ENCODE peak calls at places on chromosomes 6 and 20, in eight cellular contexts. One of them, this sample, is unnamed.

GRCh38 chr6:79431469-79431868 is 105.8 kb downstream of the LCA5 start:
- DNase-seq in activated CD4-positive, CD25-positive, alpha-beta regulatory T cell: no peak
- DNase-seq in D341Med: no peak
- DNase-seq in HAP-1: peak
- DNase-seq in A549: peak
- DNase-seq in fibroblast of pulmonary artery: no peak
- DNase-seq in activated B cell treated with CpG ODN at 0.5 μM for 24 hours: no peak
- DNase-seq in M059J: peak
- DNase-seq in this sample: no peak

GRCh38 chr20:47174844-47175243 is 181.7 kb downstream of the ZMYND8 start:
- DNase-seq in A549: no peak
- DNase-seq in fibroblast of pulmonary artery: no peak
- DNase-seq in activated B cell treated with CpG ODN at 0.5 μM for 24 hours: no peak
- DNase-seq in D341Med: no peak
- DNase-seq in activated CD4-positive, CD25-positive, alpha-beta regulatory T cell: no peak
- DNase-seq in M059J: no peak
- DNase-seq in HAP-1: no peak
- DNase-seq in this sample: no peak

GRCh38 chr6:37155394-37156312 is 14.3 kb upstream of the PIM1 start:
- DNase-seq in fibroblast of pulmonary artery: no peak
- DNase-seq in activated B cell treated with CpG ODN at 0.5 μM for 24 hours: peak
- DNase-seq in M059J: peak
- DNase-seq in HAP-1: no peak
- DNase-seq in activated CD4-positive, CD25-positive, alpha-beta regulatory T cell: peak
- DNase-seq in D341Med: no peak
- DNase-seq in A549: no peak
- DNase-seq in this sample: no peak

GRCh38 chr6:74249658-74250057 is 553.7 kb downstream of the CD109 start:
- DNase-seq in fibroblast of pulmonary artery: peak
- DNase-seq in D341Med: no peak
- DNase-seq in HAP-1: no peak
- DNase-seq in A549: no peak
- DNase-seq in activated B cell treated with CpG ODN at 0.5 μM for 24 hours: no peak
- DNase-seq in M059J: peak
- DNase-seq in activated CD4-positive, CD25-positive, alpha-beta regulatory T cell: no peak
- DNase-seq in this sample: no peak

GRCh38 chr20:2691663-2692035 is 931 bp upstream of the EBF4 start:
- DNase-seq in activated B cell treated with CpG ODN at 0.5 μM for 24 hours: no peak
- DNase-seq in HAP-1: no peak
- DNase-seq in activated CD4-positive, CD25-positive, alpha-beta regulatory T cell: no peak
- DNase-seq in fibroblast of pulmonary artery: no peak
- DNase-seq in D341Med: peak
- DNase-seq in A549: no peak
- DNase-seq in M059J: no peak
- DNase-seq in this sample: no peak

GRCh38 chr6:76264466-76264865 is 192.0 kb upstream of the IMPG1 start:
- DNase-seq in activated CD4-positive, CD25-positive, alpha-beta regulatory T cell: no peak
- DNase-seq in fibroblast of pulmonary artery: no peak
- DNase-seq in M059J: peak
- DNase-seq in activated B cell treated with CpG ODN at 0.5 μM for 24 hours: no peak
- DNase-seq in D341Med: no peak
- DNase-seq in HAP-1: no peak
- DNase-seq in A549: no peak
- DNase-seq in this sample: no peak

GRCh38 chr6:106553440-106553839 is 75.9 kb downstream of the RTN4IP1 start:
- DNase-seq in fibroblast of pulmonary artery: no peak
- DNase-seq in D341Med: no peak
- DNase-seq in HAP-1: no peak
- DNase-seq in M059J: no peak
- DNase-seq in A549: no peak
- DNase-seq in activated B cell treated with CpG ODN at 0.5 μM for 24 hours: no peak
- DNase-seq in activated CD4-positive, CD25-positive, alpha-beta regulatory T cell: no peak
- DNase-seq in this sample: no peak

GRCh38 chr6:149806127-149806526 is 56.6 kb downstream of the PCMT1 start:
- DNase-seq in HAP-1: no peak
- DNase-seq in activated B cell treated with CpG ODN at 0.5 μM for 24 hours: no peak
- DNase-seq in A549: no peak
- DNase-seq in activated CD4-positive, CD25-positive, alpha-beta regulatory T cell: no peak
- DNase-seq in fibroblast of pulmonary artery: no peak
- DNase-seq in M059J: peak
- DNase-seq in D341Med: no peak
- DNase-seq in this sample: no peak

GRCh38 chr6:159969921-159970320 is 1.0 kb downstream of the IGF2R start:
- DNase-seq in activated CD4-positive, CD25-positive, alpha-beta regulatory T cell: no peak
- DNase-seq in A549: peak
- DNase-seq in D341Med: peak
- DNase-seq in activated B cell treated with CpG ODN at 0.5 μM for 24 hours: no peak
- DNase-seq in HAP-1: peak
- DNase-seq in fibroblast of pulmonary artery: peak
- DNase-seq in M059J: peak
- DNase-seq in this sample: no peak

GRCh38 chr6:34447381-34447780 is 18.5 kb upstream of the PACSIN1 start:
- DNase-seq in fibroblast of pulmonary artery: no peak
- DNase-seq in activated CD4-positive, CD25-positive, alpha-beta regulatory T cell: no peak
- DNase-seq in HAP-1: no peak
- DNase-seq in A549: no peak
- DNase-seq in D341Med: no peak
- DNase-seq in M059J: no peak
- DNase-seq in activated B cell treated with CpG ODN at 0.5 μM for 24 hours: no peak
- DNase-seq in this sample: no peak

GRCh38 chr6:153980176-153980575 is 58.9 kb upstream of the OPRM1 start:
- DNase-seq in M059J: peak
- DNase-seq in D341Med: no peak
- DNase-seq in activated CD4-positive, CD25-positive, alpha-beta regulatory T cell: no peak
- DNase-seq in fibroblast of pulmonary artery: no peak
- DNase-seq in A549: no peak
- DNase-seq in HAP-1: no peak
- DNase-seq in activated B cell treated with CpG ODN at 0.5 μM for 24 hours: no peak
- DNase-seq in this sample: no peak

GRCh38 chr20:46512943-46513844 is at the start of gene ZNF334:
- DNase-seq in M059J: peak
- DNase-seq in HAP-1: no peak
- DNase-seq in activated B cell treated with CpG ODN at 0.5 μM for 24 hours: no peak
- DNase-seq in D341Med: peak
- DNase-seq in activated CD4-positive, CD25-positive, alpha-beta regulatory T cell: peak
- DNase-seq in A549: no peak
- DNase-seq in fibroblast of pulmonary artery: peak
- DNase-seq in this sample: no peak

GRCh38 chr6:30781697-30782424 is 37.5 kb upstream of the IER3 start:
- DNase-seq in activated B cell treated with CpG ODN at 0.5 μM for 24 hours: no peak
- DNase-seq in A549: peak
- DNase-seq in HAP-1: no peak
- DNase-seq in M059J: peak
- DNase-seq in fibroblast of pulmonary artery: peak
- DNase-seq in D341Med: peak
- DNase-seq in activated CD4-positive, CD25-positive, alpha-beta regulatory T cell: no peak
- DNase-seq in this sample: peak

GRCh38 chr6:40543776-40544175 is 43.4 kb downstream of the LRFN2 start:
- DNase-seq in activated CD4-positive, CD25-positive, alpha-beta regulatory T cell: no peak
- DNase-seq in activated B cell treated with CpG ODN at 0.5 μM for 24 hours: no peak
- DNase-seq in M059J: no peak
- DNase-seq in D341Med: no peak
- DNase-seq in fibroblast of pulmonary artery: no peak
- DNase-seq in A549: no peak
- DNase-seq in HAP-1: no peak
- DNase-seq in this sample: no peak

GRCh38 chr20:53655909-53656652 is 62.4 kb upstream of the ZNF217 start:
- DNase-seq in activated CD4-positive, CD25-positive, alpha-beta regulatory T cell: no peak
- DNase-seq in M059J: peak
- DNase-seq in activated B cell treated with CpG ODN at 0.5 μM for 24 hours: no peak
- DNase-seq in A549: no peak
- DNase-seq in HAP-1: no peak
- DNase-seq in fibroblast of pulmonary artery: no peak
- DNase-seq in D341Med: no peak
- DNase-seq in this sample: no peak

GRCh38 chr6:34517966-34518365 is 38.2 kb downstream of the SPDEF start:
- DNase-seq in M059J: no peak
- DNase-seq in activated CD4-positive, CD25-positive, alpha-beta regulatory T cell: no peak
- DNase-seq in fibroblast of pulmonary artery: no peak
- DNase-seq in A549: no peak
- DNase-seq in HAP-1: no peak
- DNase-seq in activated B cell treated with CpG ODN at 0.5 μM for 24 hours: no peak
- DNase-seq in D341Med: no peak
- DNase-seq in this sample: no peak

GRCh38 chr20:6632187-6632586 is 135.3 kb upstream of the BMP2 start:
- DNase-seq in HAP-1: no peak
- DNase-seq in fibroblast of pulmonary artery: peak
- DNase-seq in D341Med: no peak
- DNase-seq in activated CD4-positive, CD25-positive, alpha-beta regulatory T cell: no peak
- DNase-seq in A549: no peak
- DNase-seq in activated B cell treated with CpG ODN at 0.5 μM for 24 hours: no peak
- DNase-seq in M059J: peak
- DNase-seq in this sample: no peak

GRCh38 chr6:63295553-63295952 is 24.2 kb downstream of the LGSN start:
- DNase-seq in A549: no peak
- DNase-seq in activated B cell treated with CpG ODN at 0.5 μM for 24 hours: no peak
- DNase-seq in fibroblast of pulmonary artery: no peak
- DNase-seq in HAP-1: no peak
- DNase-seq in D341Med: peak
- DNase-seq in M059J: no peak
- DNase-seq in activated CD4-positive, CD25-positive, alpha-beta regulatory T cell: no peak
- DNase-seq in this sample: no peak

GRCh38 chr20:58566981-58567380 is 51.8 kb upstream of the APCDD1L start:
- DNase-seq in M059J: no peak
- DNase-seq in HAP-1: no peak
- DNase-seq in A549: no peak
- DNase-seq in activated B cell treated with CpG ODN at 0.5 μM for 24 hours: no peak
- DNase-seq in activated CD4-positive, CD25-positive, alpha-beta regulatory T cell: no peak
- DNase-seq in fibroblast of pulmonary artery: no peak
- DNase-seq in D341Med: no peak
- DNase-seq in this sample: no peak

GRCh38 chr20:2467412-2467811 is 3.2 kb downstream of the SNRPB start:
- DNase-seq in D341Med: no peak
- DNase-seq in activated CD4-positive, CD25-positive, alpha-beta regulatory T cell: no peak
- DNase-seq in A549: no peak
- DNase-seq in fibroblast of pulmonary artery: no peak
- DNase-seq in activated B cell treated with CpG ODN at 0.5 μM for 24 hours: no peak
- DNase-seq in M059J: no peak
- DNase-seq in HAP-1: no peak
- DNase-seq in this sample: no peak

This sample was measured in omental fat pad.